ENCODE peak calls at places on chromosomes 7 and 10, in nine cellular contexts. L, Y, N, G, Q, H, M, O and F are unnamed samples.
A peak's percentile ranks its signal among the peaks of the same experiment; 100 is the strongest.

GRCh38 chr7:66921396-66921917 is 432 bp downstream of the TMEM248 start:
- DNase-seq in O (no peak), H (peak; percentile 51), G (peak; percentile 55), N (no peak), M (peak; percentile 46), L (no peak), Q (peak; percentile 62), Y (peak; percentile 19), F (peak; percentile 69)

GRCh38 chr10:121188005-121188404 is 336.8 kb downstream of the WDR11 start:
- DNase-seq in H (no peak), Y (peak; percentile 67), O (no peak), M (peak; percentile 80), L (no peak), G (no peak), N (no peak), Q (no peak), F (no peak)

GRCh38 chr10:133471300-133472109 is 17.8 kb downstream of the SCART1 start:
- DNase-seq in N (no peak), M (no peak), H (no peak), Q (no peak), G (no peak), L (no peak), Y (no peak), O (no peak), F (no peak)

GRCh38 chr7:51251292-51251691 is 65.3 kb downstream of the COBL start:
- DNase-seq in Q (no peak), G (no peak), O (peak; percentile 26), H (no peak), N (no peak), Y (no peak), M (no peak), L (no peak), F (no peak)

GRCh38 chr10:97149065-97149680 is 36.6 kb downstream of the SLIT1 start:
- DNase-seq in G (no peak), N (no peak), Q (no peak), L (no peak), M (no peak), H (no peak), O (peak; percentile 54), Y (no peak), F (peak; percentile 40)

GRCh38 chr7:47470567-47471357 is 111.1 kb downstream of the TNS3 start:
- DNase-seq in H (no peak), G (no peak), Q (peak; percentile 90), M (peak; percentile 75), Y (no peak), L (no peak), N (no peak), O (peak; percentile 88), F (no peak)

GRCh38 chr10:71721313-71721712 is 1.7 kb upstream of the C10orf105 start:
- DNase-seq in L (no peak), Q (no peak), M (no peak), O (no peak), G (no peak), N (no peak), Y (no peak), H (no peak), F (no peak)

GRCh38 chr7:129829677-129830631 is 122.8 kb downstream of the UBE2H start:
- DNase-seq in H (peak; percentile 84), L (no peak), O (peak; percentile 89), M (peak; percentile 89), G (peak; percentile 72), Q (peak; percentile 75), N (peak; percentile 83), Y (peak; percentile 89), F (no peak)

GRCh38 chr7:50142421-50143113 is 49.5 kb upstream of the ZPBP start:
- DNase-seq in Y (peak; percentile 43), Q (no peak), L (no peak), H (peak; percentile 48), O (no peak), M (peak; percentile 40), N (peak; percentile 80), G (peak; percentile 11), F (no peak)

GRCh38 chr10:88926484-88927249 is 25.9 kb downstream of the ACTA2 start:
- DNase-seq in Y (no peak), H (peak; percentile 97), N (no peak), G (peak; percentile 86), Q (no peak), M (no peak), O (no peak), L (no peak), F (no peak)

GRCh38 chr10:18476283-18476682 is 175.1 kb downstream of the NSUN6 start:
- DNase-seq in H (no peak), G (no peak), L (no peak), Y (no peak), O (no peak), Q (no peak), M (no peak), N (no peak), F (no peak)

GRCh38 chr10:18474111-18474455 is 177.3 kb downstream of the NSUN6 start:
- DNase-seq in Y (no peak), Q (no peak), G (no peak), O (no peak), H (no peak), N (no peak), L (no peak), M (no peak), F (no peak)

GRCh38 chr10:18469125-18469524 is 182.3 kb downstream of the NSUN6 start:
- DNase-seq in N (no peak), O (no peak), Y (no peak), G (no peak), Q (no peak), M (no peak), L (no peak), H (no peak), F (no peak)

GRCh38 chr10:18472977-18473376 is 178.4 kb downstream of the NSUN6 start:
- DNase-seq in Y (peak; percentile 57), M (peak; percentile 23), H (no peak), G (no peak), L (no peak), O (peak; percentile 50), Q (peak; percentile 22), N (peak; percentile 7), F (no peak)

DNA sequence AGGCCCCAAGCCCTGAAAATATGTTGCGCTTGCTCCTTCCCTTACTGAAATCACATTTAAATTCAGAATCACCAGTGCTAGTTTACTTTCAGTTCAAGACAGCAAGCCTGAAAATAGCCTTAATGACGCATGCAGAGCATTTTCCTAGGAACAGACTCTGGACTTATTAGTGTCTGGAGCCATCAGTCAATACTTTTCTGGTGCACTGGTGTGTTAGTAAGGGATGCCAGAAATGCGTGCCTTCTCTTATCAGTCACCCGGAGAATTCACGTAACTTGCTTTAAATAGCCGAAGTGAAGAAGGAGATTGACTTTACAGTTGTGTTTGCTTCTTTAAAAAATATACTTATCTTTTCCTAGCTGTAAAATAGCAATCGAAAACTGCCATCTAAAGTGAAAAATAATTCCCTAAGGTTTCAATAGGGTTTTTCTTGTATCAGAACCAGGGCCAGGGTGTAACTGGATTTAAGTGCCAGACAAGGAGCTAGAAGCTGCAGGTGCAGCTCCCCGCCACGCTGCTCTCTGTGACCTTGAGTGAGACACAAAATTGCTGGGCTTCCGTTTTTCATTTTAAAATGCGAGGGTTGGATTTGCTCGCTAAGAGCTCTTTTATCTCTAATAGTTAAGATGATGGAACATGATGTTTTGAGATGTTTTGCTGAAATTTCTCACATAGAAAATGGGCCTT is 177.8 kb downstream of the NSUN6 start:
- DNase-seq in Y (peak; percentile 83), L (no peak), G (peak; percentile 55), H (peak; percentile 68), M (peak; percentile 43), Q (no peak), O (no peak), N (no peak), F (no peak)
- H3K27ac ChIP-seq in Y (peak overlapping the region; percentile 98), L (peak overlapping the region; percentile 78), G (no peak overlapping the region), H (no peak overlapping the region), M (no peak overlapping the region), Q (no peak overlapping the region), O (no peak overlapping the region), N (no peak overlapping the region), F (no peak overlapping the region)

GRCh38 chr7:105180002-105180401 is 166.0 kb downstream of the KMT2E start:
- DNase-seq in Y (no peak), L (no peak), H (no peak), O (no peak), M (no peak), G (no peak), Q (no peak), N (no peak), F (no peak)
- H3K4me1 ChIP-seq in Y (no peaks in the 10 kb centered on the region), L (no peaks in the 10 kb centered on the region), H (no peaks in the 10 kb centered on the region), O (no peaks in the 10 kb centered on the region), M (no peaks in the 10 kb centered on the region), G (no peaks in the 10 kb centered on the region), Q (peaks cover 8% of the 10 kb centered on the region), N (no peaks in the 10 kb centered on the region), F (no peaks in the 10 kb centered on the region)

GRCh38 chr7:28140964-28141363 is 39.6 kb downstream of the JAZF1 start:
- DNase-seq in O (no peak), Q (no peak), G (no peak), M (no peak), N (no peak), L (no peak), Y (no peak), H (peak; percentile 19), F (no peak)

GRCh38 chr7:28145931-28146330 is 34.7 kb downstream of the JAZF1 start:
- DNase-seq in Q (no peak), Y (no peak), H (no peak), M (no peak), G (no peak), L (no peak), O (no peak), N (no peak), F (no peak)

GRCh38 chr7:28145090-28145626 is 35.4 kb downstream of the JAZF1 start:
- DNase-seq in L (no peak), H (no peak), Y (no peak), O (no peak), G (no peak), N (no peak), M (no peak), Q (no peak), F (no peak)

GRCh38 chr7:28142650-28143049 is 37.9 kb downstream of the JAZF1 start:
- DNase-seq in G (no peak), N (no peak), Q (no peak), H (no peak), Y (no peak), M (no peak), O (peak; percentile 55), L (no peak), F (no peak)

GRCh38 chr7:28144266-28144665 is 36.3 kb downstream of the JAZF1 start:
- DNase-seq in O (peak; percentile 88), N (no peak), H (no peak), M (peak; percentile 19), Q (no peak), L (no peak), G (no peak), Y (peak; percentile 7), F (no peak)
- H3K27ac ChIP-seq in O (peak overlapping the region; percentile 67), N (no peak overlapping the region), H (no peak overlapping the region), M (no peak overlapping the region), Q (no peak overlapping the region), L (no peak overlapping the region), G (no peak overlapping the region), Y (no peak overlapping the region), F (no peak overlapping the region)

DNA sequence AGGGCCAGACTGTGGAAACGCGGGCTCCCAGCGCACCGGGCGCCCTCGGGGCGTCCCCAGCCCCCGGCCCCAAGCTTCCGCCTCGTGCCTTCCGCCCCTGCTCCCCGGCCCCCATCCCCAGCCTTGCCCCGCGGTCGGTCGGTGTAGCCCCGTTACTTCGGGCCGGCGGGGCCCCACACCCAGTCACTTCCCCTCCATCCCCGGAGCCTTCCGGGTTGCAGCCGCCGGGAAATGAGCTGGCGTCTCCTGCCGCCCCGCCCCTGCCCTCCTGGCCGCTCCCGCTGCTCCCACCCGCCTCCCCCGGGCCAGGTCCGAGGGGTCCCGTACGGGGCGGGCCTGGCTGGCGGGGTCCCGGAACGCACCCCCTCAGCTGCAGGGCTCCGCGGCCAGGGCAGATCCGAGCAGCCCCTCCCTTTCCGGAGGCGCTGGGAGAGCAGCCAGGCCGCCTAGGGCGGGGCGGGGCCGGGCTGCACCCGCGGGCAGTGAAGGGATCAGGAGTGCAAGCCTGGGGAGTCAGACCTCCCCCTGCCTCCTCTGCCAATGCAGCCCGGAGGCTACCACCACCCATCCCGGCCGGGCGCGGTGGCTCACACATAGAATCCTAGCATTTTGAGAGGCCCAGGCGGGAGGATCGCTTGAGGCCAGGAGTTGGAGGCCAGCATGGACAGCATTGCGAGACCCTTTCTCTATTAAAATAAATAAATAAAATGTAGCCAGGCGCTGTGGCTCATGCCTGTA is 709 bp downstream of the ARPC1B start:
- DNase-seq in Y (peak; percentile 53), H (peak; percentile 65), N (peak; percentile 72), Q (peak; percentile 71), G (peak; percentile 36), L (peak; percentile 51), O (peak; percentile 85), M (peak; percentile 83), F (peak; percentile 93)
- H3K4me1 ChIP-seq in Y (peaks cover 9% of the 10 kb centered on the region), H (peaks cover 15% of the 10 kb centered on the region), N (peaks cover 31% of the 10 kb centered on the region), Q (peaks cover 38% of the 10 kb centered on the region), G (peaks cover 17% of the 10 kb centered on the region), L (peaks cover 9% of the 10 kb centered on the region), O (no peaks in the 10 kb centered on the region), M (peaks cover 25% of the 10 kb centered on the region), F (peaks cover 57% of the 10 kb centered on the region)